ENCODE peak calls at places on chromosomes 7 and 10, in eight cellular contexts. F is body of pancreas, C is GM12891, G is heart left ventricle, T is HCT116, Y is spleen, I is GM12878, W is lower leg skin. K is an unnamed sample.
A peak's percentile ranks its signal among the peaks of the same experiment; 100 is the strongest.

GRCh38 chr7:105377903-105378302 is 10.8 kb downstream of the SRPK2 start:
- DNase-seq in F (no peak), C (no peak), G (no peak), T (no peak), Y (no peak), I (no peak), W (no peak), K (no peak)

GRCh38 chr7:1227814-1228534 is 4.7 kb upstream of the UNCX start:
- DNase-seq in F (no peak), C (no peak), G (no peak), T (no peak), Y (no peak), I (no peak), W (no peak), K (no peak)

GRCh38 chr10:79264942-79265341 is 82.3 kb upstream of the PPIF start:
- DNase-seq in F (no peak), C (no peak), G (peak; percentile 79), T (no peak), Y (no peak), I (no peak), W (no peak), K (no peak)

GRCh38 chr7:117997862-117998825 is 124.9 kb upstream of the CTTNBP2 start:
- DNase-seq in F (no peak), C (no peak), G (no peak), T (no peak), Y (no peak), I (no peak), W (no peak), K (no peak)

GRCh38 chr7:95155965-95156364 is 168.4 kb downstream of the PON1 start:
- DNase-seq in F (peak; percentile 68), C (no peak), G (no peak), T (no peak), Y (peak; percentile 59), I (no peak), W (no peak), K (no peak)

GRCh38 chr7:4712371-4713182 is 30.5 kb downstream of the FOXK1 start:
- DNase-seq in F (no peak), C (no peak), G (no peak), T (no peak), Y (no peak), I (no peak), W (no peak), K (peak; percentile 26)

GRCh38 chr10:119658274-119658673 is 7.1 kb downstream of the BAG3 start:
- DNase-seq in F (peak; percentile 74), C (no peak), G (peak; percentile 89), T (peak; percentile 72), Y (no peak), I (no peak), W (peak; percentile 73), K (peak; percentile 84)

GRCh38 chr7:155793720-155794119 is 18.5 kb downstream of the SHH start:
- DNase-seq in F (no peak), C (no peak), G (no peak), T (no peak), Y (peak; percentile 54), I (no peak), W (no peak), K (no peak)

GRCh38 chr10:103804866-103805265 is 50.5 kb downstream of the SH3PXD2A start:
- DNase-seq in F (no peak), C (no peak), G (no peak), T (no peak), Y (no peak), I (no peak), W (no peak), K (no peak)

GRCh38 chr7:142470336-142470830 is 212.5 kb upstream of the PRSS58 start:
- DNase-seq in F (no peak), C (no peak), G (no peak), T (no peak), Y (no peak), I (no peak), W (no peak), K (peak; percentile 22)

GRCh38 chr10:132827861-132828539 is 42.1 kb upstream of the NKX6-2 start:
- DNase-seq in F (no peak), C (no peak), G (no peak), T (no peak), Y (peak; percentile 20), I (no peak), W (no peak), K (no peak)

GRCh38 chr10:21989453-21990154 is 13.9 kb downstream of the DNAJC1 start:
- DNase-seq in F (peak; percentile 37), C (peak; percentile 27), G (peak; percentile 77), T (peak; percentile 52), Y (no peak), I (no peak), W (no peak), K (peak; percentile 71)

GRCh38 chr7:27901028-27901760 is 161.2 kb downstream of the TAX1BP1 start:
- DNase-seq in F (no peak), C (peak; percentile 33), G (no peak), T (no peak), Y (no peak), I (peak; percentile 55), W (no peak), K (no peak)

DNA sequence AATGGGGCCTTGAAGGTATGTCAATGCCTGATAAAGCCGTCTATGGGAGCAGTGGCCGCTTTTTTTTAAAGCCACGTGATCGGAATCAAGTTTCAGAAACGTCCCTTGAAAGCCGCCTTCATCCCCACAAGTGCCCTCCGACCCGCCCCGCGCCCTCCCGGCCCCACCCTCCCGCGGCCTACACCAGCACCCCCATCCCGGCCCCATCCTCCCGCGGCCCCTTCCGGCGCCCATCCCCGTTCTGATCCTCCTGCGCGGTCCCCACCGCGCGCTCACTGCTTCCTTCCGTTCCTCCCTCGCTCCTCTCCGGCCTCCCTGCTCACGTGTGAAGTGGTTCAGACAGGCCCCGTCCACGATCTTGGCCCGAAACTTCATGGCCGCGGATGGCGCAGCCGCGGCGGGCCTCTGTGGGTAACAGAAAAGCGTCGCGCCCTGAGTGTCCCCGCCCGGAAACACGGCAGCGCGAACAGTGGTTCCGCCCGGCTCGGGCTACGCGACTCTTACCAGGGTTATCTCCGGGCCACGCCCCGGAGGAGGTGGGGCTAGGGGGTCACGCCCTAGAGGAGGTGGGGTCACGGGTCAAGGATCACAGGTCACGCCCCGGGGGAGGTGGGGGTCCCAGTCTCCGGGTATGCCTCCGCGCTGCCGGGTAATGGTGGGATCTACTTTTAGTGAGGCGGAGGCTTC is at the start of gene HUS1:
- DNase-seq in F (peak; percentile 91), C (peak; percentile 84), G (peak; percentile 95), T (peak; percentile 78), Y (peak; percentile 98), I (peak; percentile 68), W (peak; percentile 94), K (peak; percentile 96)
- TF ChIP-seq POLR2A in F (peak; percentile 92), C (peak; percentile 85), G (no peak), T (peak; percentile 49), Y (peak; percentile 64), I (peak; percentile 98), W (peak; percentile 40), K (peak; percentile 81)

GRCh38 chr10:80526218-80526617 is 11.5 kb upstream of the SH2D4B start:
- DNase-seq in F (no peak), C (no peak), G (no peak), T (no peak), Y (no peak), I (no peak), W (no peak), K (no peak)
- TF ChIP-seq POLR2A in F (no peak), C (no peak), G (no peak), T (no peak), Y (no peak), I (no peak), W (no peak), K (no peak)

GRCh38 chr7:157010588-157011332 is at the start of gene MNX1:
- DNase-seq in F (peak; percentile 91), C (peak; percentile 95), G (peak; percentile 49), T (peak; percentile 54), Y (peak; percentile 83), I (no peak), W (no peak), K (peak; percentile 65)
- TF ChIP-seq POLR2A in F (peak; percentile 61), C (no peak), G (no peak), T (no peak), Y (no peak), I (peak; percentile 55), W (no peak), K (no peak)

DNA sequence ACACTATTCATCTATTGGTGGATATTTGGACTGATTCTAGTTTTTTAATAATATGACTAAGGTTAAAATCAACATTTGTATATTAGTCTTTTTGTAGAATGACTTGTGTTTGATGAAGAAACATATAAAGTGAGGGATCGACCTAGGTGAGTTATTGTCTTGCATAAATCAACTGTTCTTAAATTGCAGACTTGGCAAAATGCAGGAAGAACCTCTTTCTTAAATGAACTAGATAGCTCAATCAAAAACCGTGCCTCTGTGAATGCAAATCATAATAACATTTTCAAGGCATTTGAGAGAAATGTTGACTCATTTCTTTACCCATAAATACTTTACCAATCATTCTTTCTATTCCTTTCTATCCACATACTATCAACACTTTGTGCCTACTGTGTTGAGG is 101.5 kb upstream of the ANK3 start:
- DNase-seq in F (no peak), C (no peak), G (no peak), T (no peak), Y (no peak), I (no peak), W (no peak), K (no peak)
- TF ChIP-seq POLR2A in F (no peak), C (no peak), G (no peak), T (no peak), Y (no peak), I (no peak), W (no peak), K (no peak)

GRCh38 chr10:1206101-1206500 is 149.9 kb downstream of the WDR37 start:
- DNase-seq in F (no peak), C (no peak), G (no peak), T (no peak), Y (no peak), I (no peak), W (no peak), K (no peak)

GRCh38 chr10:1203704-1204103 is 147.5 kb downstream of the WDR37 start:
- DNase-seq in F (no peak), C (no peak), G (no peak), T (no peak), Y (peak; percentile 32), I (no peak), W (no peak), K (no peak)

GRCh38 chr10:1206601-1207000 is 150.4 kb downstream of the WDR37 start:
- DNase-seq in F (no peak), C (no peak), G (no peak), T (no peak), Y (peak; percentile 69), I (no peak), W (no peak), K (no peak)

GRCh38 chr10:1204434-1205326 is 148.5 kb downstream of the WDR37 start:
- DNase-seq in F (no peak), C (no peak), G (no peak), T (no peak), Y (no peak), I (no peak), W (no peak), K (no peak)

DNA sequence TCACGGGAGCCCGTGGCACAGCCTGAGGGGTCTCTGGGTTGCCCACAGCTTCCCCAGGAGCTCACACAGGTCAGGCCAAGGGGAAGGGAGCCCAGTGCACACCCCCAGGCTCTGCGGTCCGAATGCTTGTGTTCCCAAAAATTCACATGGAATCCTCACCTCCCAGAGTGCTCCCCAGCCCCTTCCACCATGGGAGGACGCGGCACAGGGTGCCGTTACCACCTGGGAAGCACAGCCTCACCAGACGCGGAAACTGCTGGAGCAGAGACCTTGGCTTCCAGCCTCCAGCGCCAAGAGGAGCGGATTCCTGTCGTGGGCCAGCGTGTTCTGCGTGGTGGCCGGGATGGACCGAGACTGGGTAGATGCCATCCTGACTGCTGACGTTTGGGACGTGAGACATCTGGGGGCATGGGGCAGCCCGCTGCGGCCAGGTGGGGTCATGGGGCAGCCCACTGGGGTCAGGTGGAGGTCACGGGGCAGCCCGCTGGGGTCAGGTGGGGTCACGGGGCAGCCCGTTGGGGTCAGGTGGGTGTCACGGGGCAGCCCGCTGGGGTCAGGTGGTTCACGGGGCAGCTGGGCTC is 149.4 kb downstream of the WDR37 start:
- DNase-seq in F (no peak), C (no peak), G (no peak), T (no peak), Y (peak; percentile 62), I (no peak), W (no peak), K (no peak)
- TF ChIP-seq POLR2A in F (no peak), C (no peak), G (no peak), T (no peak), Y (no peak), I (no peak), W (no peak), K (no peak)

K was measured in erythroblast.